ENCODE peak calls at places on chromosome 7, in six cellular contexts. One of them, this sample, is unnamed.

GRCh38 chr7:154372106-154372505 is 319.9 kb downstream of the DPP6 start:
- DNase-seq in brain microvascular endothelial cell: no peak
- DNase-seq in PC-3: no peak
- DNase-seq in thoracic aorta: no peak
- DNase-seq in neural progenitor cell: no peak
- DNase-seq in left ventricle myocardium inferior: no peak
- DNase-seq in this sample: no peak

GRCh38 chr7:100662377-100662776 is 6.1 kb upstream of the ACTL6B start:
- DNase-seq in thoracic aorta: no peak
- DNase-seq in brain microvascular endothelial cell: no peak
- DNase-seq in left ventricle myocardium inferior: no peak
- DNase-seq in PC-3: no peak
- DNase-seq in neural progenitor cell: no peak
- DNase-seq in this sample: no peak

GRCh38 chr7:741191-741671 is 14.2 kb upstream of the PRKAR1B start:
- DNase-seq in brain microvascular endothelial cell: no peak
- DNase-seq in PC-3: no peak
- DNase-seq in neural progenitor cell: no peak
- DNase-seq in left ventricle myocardium inferior: no peak
- DNase-seq in thoracic aorta: no peak
- DNase-seq in this sample: peak; percentile 10

GRCh38 chr7:83005410-83005809 is 157.3 kb downstream of the PCLO start:
- DNase-seq in thoracic aorta: no peak
- DNase-seq in left ventricle myocardium inferior: no peak
- DNase-seq in neural progenitor cell: peak; percentile 36
- DNase-seq in brain microvascular endothelial cell: no peak
- DNase-seq in PC-3: peak; percentile 60
- DNase-seq in this sample: no peak

GRCh38 chr7:112981966-112982365 is 104.7 kb downstream of the GPR85 start:
- DNase-seq in neural progenitor cell: no peak
- DNase-seq in thoracic aorta: no peak
- DNase-seq in PC-3: no peak
- DNase-seq in left ventricle myocardium inferior: no peak
- DNase-seq in brain microvascular endothelial cell: no peak
- DNase-seq in this sample: no peak

GRCh38 chr7:33399528-33400213 is 270.3 kb downstream of the BBS9 start:
- DNase-seq in left ventricle myocardium inferior: no peak
- DNase-seq in brain microvascular endothelial cell: no peak
- DNase-seq in thoracic aorta: no peak
- DNase-seq in neural progenitor cell: no peak
- DNase-seq in PC-3: no peak
- DNase-seq in this sample: no peak

GRCh38 chr7:132117181-132117580 is 459.1 kb downstream of the PLXNA4 start:
- DNase-seq in left ventricle myocardium inferior: no peak
- DNase-seq in brain microvascular endothelial cell: peak; percentile 40
- DNase-seq in PC-3: peak; percentile 74
- DNase-seq in neural progenitor cell: no peak
- DNase-seq in thoracic aorta: no peak
- DNase-seq in this sample: no peak

GRCh38 chr7:93575555-93576397 is 1.3 kb upstream of the CALCR start:
- DNase-seq in thoracic aorta: no peak
- DNase-seq in PC-3: no peak
- DNase-seq in neural progenitor cell: peak; percentile 44
- DNase-seq in brain microvascular endothelial cell: no peak
- DNase-seq in left ventricle myocardium inferior: no peak
- DNase-seq in this sample: no peak

GRCh38 chr7:64098-64521 is 128.3 kb upstream of the FAM20C start:
- DNase-seq in thoracic aorta: no peak
- DNase-seq in PC-3: peak; percentile 71
- DNase-seq in brain microvascular endothelial cell: peak; percentile 70
- DNase-seq in left ventricle myocardium inferior: peak; percentile 65
- DNase-seq in neural progenitor cell: peak; percentile 77
- DNase-seq in this sample: peak; percentile 70

DNA sequence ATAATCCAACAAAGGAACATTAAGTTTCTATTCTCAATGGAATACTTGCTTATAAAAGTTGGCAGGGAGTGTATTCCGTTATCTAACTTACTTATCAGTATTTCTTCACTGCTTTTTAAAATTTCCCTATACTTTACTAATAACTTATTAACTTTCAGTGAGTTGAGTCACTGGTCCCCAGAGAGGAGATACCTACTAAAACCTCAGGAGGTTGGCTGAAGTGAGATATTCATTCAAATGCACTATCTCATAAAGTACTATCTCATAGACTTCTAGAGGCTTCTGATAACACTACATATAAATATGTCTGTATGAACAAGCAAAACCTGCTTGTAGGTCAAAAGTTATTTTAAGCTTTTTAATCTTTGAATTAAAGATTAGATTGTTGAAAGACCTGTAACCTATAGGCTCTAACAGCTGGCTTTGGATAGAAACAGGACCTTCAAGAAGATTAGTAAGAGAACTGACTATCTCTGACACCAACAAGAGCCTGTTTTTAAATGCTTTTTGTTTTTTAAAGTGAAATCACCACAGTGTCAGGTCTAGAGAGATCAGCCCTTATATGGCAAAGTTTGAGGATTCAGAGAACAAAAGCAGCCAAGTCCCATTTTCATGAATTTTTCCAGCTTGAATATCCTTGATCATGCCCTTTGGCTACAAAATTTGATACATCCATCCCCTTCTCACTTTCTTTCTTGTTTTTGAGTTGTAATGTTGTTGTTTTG is 242.1 kb downstream of the ARL4A start:
- DNase-seq in brain microvascular endothelial cell: no peak
- DNase-seq in thoracic aorta: no peak
- DNase-seq in neural progenitor cell: no peak
- DNase-seq in PC-3: no peak
- DNase-seq in left ventricle myocardium inferior: no peak
- DNase-seq in this sample: no peak
- TF ChIP-seq CTCF in brain microvascular endothelial cell: no peak
- TF ChIP-seq CTCF in thoracic aorta: no peak
- TF ChIP-seq CTCF in neural progenitor cell: no peak
- TF ChIP-seq CTCF in PC-3: no peak
- TF ChIP-seq CTCF in left ventricle myocardium inferior: no peak
- TF ChIP-seq CTCF in this sample: no peak

DNA sequence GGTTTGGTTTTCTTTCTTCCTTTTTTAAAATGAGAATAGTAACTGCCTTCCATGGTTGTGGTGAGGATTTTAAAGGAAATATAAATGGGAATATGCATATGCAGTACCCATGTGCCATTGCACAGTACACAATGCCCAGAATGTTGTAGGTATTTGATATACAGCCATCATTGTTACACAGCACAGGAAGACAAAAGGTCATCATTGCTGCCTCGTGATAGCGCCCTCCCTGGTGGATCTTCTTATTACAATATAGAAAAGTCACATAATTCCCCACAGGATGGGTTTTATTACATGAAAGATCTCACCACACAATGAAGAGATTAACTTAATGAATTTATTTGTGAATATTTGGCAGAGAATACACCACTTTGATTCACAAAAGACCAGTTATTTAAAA is 76.5 kb downstream of the PPP1R17 start:
- DNase-seq in brain microvascular endothelial cell: no peak
- DNase-seq in PC-3: no peak
- DNase-seq in neural progenitor cell: no peak
- DNase-seq in thoracic aorta: no peak
- DNase-seq in left ventricle myocardium inferior: no peak
- DNase-seq in this sample: no peak
- TF ChIP-seq CTCF in brain microvascular endothelial cell: peak; percentile 47
- TF ChIP-seq CTCF in PC-3: peak; percentile 52
- TF ChIP-seq CTCF in neural progenitor cell: peak; percentile 56
- TF ChIP-seq CTCF in thoracic aorta: no peak
- TF ChIP-seq CTCF in left ventricle myocardium inferior: no peak
- TF ChIP-seq CTCF in this sample: peak; percentile 42

DNA sequence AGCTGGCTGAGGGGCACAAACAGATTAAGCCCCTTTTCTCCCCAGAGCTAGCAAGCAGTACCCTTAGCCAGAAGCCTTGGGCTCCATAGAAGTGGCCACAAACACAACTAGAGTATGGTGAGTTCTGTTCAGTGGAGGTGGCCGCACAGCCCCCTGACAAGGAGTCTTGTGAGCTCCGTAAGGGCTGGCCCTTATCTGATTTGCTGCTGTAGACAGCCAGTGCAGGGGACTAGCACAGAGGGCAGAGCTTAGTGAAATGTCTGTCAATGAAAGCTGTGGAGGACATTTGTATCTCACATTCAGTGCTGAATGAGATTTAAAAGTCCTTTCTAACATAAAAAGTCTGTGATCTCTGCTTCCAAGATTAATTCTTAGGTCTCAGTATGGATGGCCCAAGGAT is 137.3 kb downstream of the AUTS2 start:
- DNase-seq in brain microvascular endothelial cell: no peak
- DNase-seq in left ventricle myocardium inferior: no peak
- DNase-seq in PC-3: no peak
- DNase-seq in neural progenitor cell: peak; percentile 10
- DNase-seq in thoracic aorta: no peak
- DNase-seq in this sample: no peak
- TF ChIP-seq CTCF in brain microvascular endothelial cell: no peak
- TF ChIP-seq CTCF in left ventricle myocardium inferior: no peak
- TF ChIP-seq CTCF in PC-3: no peak
- TF ChIP-seq CTCF in neural progenitor cell: no peak
- TF ChIP-seq CTCF in thoracic aorta: no peak
- TF ChIP-seq CTCF in this sample: no peak

GRCh38 chr7:122095642-122096041 is 48.4 kb downstream of the AASS start:
- DNase-seq in PC-3: no peak
- DNase-seq in neural progenitor cell: no peak
- DNase-seq in brain microvascular endothelial cell: no peak
- DNase-seq in thoracic aorta: no peak
- DNase-seq in left ventricle myocardium inferior: no peak
- DNase-seq in this sample: no peak

DNA sequence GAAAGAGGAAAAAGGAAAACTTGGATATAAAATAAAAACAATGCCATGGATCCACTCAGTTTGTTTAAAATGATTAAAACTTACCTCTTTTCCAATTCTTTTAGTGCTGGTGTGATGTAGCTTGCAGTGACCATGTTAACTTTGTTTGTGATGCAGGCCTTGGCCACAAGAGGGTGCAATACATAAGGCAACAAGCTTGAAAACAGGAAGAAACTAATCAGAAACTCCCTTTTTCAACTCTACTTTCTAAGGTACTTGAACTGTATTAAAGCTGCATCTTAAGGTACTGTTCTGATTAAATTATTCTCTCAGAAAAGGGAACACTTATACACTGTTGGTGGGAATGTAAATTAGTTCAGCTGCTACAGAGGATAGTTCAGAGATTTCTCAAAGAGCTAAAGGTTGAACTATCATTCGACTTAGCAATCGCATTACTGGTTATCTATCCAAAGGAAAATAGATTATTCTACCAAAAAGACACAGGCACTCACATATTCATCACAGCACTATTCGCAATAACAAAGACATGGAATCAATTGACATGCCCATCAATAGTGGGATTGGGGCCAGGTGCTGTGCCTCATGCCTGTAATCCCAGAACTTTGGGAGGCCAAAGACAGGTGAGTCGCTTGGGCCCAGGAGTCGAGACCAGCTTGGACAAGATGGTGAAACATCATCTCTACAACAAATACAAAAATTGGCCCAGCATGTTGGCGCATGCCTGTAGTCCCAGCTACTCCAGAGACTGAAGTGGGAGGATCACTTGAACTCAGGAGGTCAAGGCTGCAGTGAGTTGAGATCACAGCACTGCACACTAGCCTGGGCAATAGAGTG is 50.9 kb downstream of the AASS start:
- DNase-seq in left ventricle myocardium inferior: peak; percentile 26
- DNase-seq in thoracic aorta: peak; percentile 9
- DNase-seq in PC-3: peak; percentile 71
- DNase-seq in brain microvascular endothelial cell: peak; percentile 83
- DNase-seq in neural progenitor cell: peak; percentile 72
- DNase-seq in this sample: peak; percentile 81
- TF ChIP-seq CTCF in left ventricle myocardium inferior: peak; percentile 90
- TF ChIP-seq CTCF in thoracic aorta: peak; percentile 68
- TF ChIP-seq CTCF in PC-3: peak; percentile 83
- TF ChIP-seq CTCF in brain microvascular endothelial cell: peak; percentile 93
- TF ChIP-seq CTCF in neural progenitor cell: peak; percentile 96
- TF ChIP-seq CTCF in this sample: peak; percentile 88

GRCh38 chr7:40186586-40186985 is 51.8 kb downstream of the SUGCT start:
- DNase-seq in PC-3: no peak
- DNase-seq in thoracic aorta: no peak
- DNase-seq in brain microvascular endothelial cell: no peak
- DNase-seq in left ventricle myocardium inferior: no peak
- DNase-seq in neural progenitor cell: no peak
- DNase-seq in this sample: no peak
- TF ChIP-seq CTCF in PC-3: peak; percentile 38
- TF ChIP-seq CTCF in thoracic aorta: no peak
- TF ChIP-seq CTCF in brain microvascular endothelial cell: peak; percentile 33
- TF ChIP-seq CTCF in left ventricle myocardium inferior: no peak
- TF ChIP-seq CTCF in neural progenitor cell: no peak
- TF ChIP-seq CTCF in this sample: peak; percentile 11

GRCh38 chr7:19066109-19066508 is 51.3 kb downstream of the TWIST1 start:
- DNase-seq in PC-3: no peak
- DNase-seq in thoracic aorta: no peak
- DNase-seq in neural progenitor cell: no peak
- DNase-seq in left ventricle myocardium inferior: no peak
- DNase-seq in brain microvascular endothelial cell: no peak
- DNase-seq in this sample: no peak

GRCh38 chr7:19069842-19070241 is 47.6 kb downstream of the TWIST1 start:
- DNase-seq in neural progenitor cell: peak; percentile 52
- DNase-seq in left ventricle myocardium inferior: no peak
- DNase-seq in PC-3: peak; percentile 42
- DNase-seq in brain microvascular endothelial cell: no peak
- DNase-seq in thoracic aorta: no peak
- DNase-seq in this sample: no peak
- TF ChIP-seq CTCF in neural progenitor cell: peak; percentile 51
- TF ChIP-seq CTCF in left ventricle myocardium inferior: no peak
- TF ChIP-seq CTCF in PC-3: peak; percentile 47
- TF ChIP-seq CTCF in brain microvascular endothelial cell: peak; percentile 35
- TF ChIP-seq CTCF in thoracic aorta: no peak
- TF ChIP-seq CTCF in this sample: no peak

DNA sequence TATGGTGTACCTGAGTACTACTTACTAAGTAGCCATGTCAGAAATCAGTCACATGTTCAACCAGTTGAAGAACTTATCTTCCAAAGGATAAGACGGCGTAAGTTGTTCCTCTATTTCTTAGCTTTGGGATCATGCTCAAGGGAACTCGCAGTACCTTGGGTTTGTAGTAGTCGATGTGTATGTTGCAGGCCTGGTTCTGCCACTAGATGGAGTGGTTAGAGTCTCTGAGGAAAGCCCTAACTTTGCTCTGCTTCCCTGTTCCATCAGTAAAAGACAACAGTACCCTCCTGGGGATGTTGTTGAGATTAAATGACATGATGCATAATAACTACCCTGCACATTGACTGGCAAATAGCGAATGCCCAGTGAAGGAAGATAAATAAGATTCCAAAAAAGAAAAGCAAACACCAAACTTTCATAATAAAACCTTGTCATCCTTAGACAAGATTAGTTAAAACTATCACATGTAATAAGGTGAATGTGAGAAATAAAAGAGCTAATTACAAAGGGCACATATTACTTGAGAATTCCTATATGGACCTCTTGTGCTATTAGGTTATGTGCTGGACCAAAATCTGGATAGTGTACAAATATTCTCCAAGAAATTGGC is 165.9 kb downstream of the ABCA13 start:
- DNase-seq in thoracic aorta: no peak
- DNase-seq in neural progenitor cell: peak; percentile 59
- DNase-seq in PC-3: peak; percentile 68
- DNase-seq in brain microvascular endothelial cell: peak; percentile 39
- DNase-seq in left ventricle myocardium inferior: no peak
- DNase-seq in this sample: peak; percentile 33
- TF ChIP-seq CTCF in thoracic aorta: no peak
- TF ChIP-seq CTCF in neural progenitor cell: peak; percentile 71
- TF ChIP-seq CTCF in PC-3: peak; percentile 90
- TF ChIP-seq CTCF in brain microvascular endothelial cell: peak; percentile 89
- TF ChIP-seq CTCF in left ventricle myocardium inferior: peak; percentile 51
- TF ChIP-seq CTCF in this sample: peak; percentile 46

GRCh38 chr7:23450518-23450917 is 19.8 kb downstream of the IGF2BP3 start:
- DNase-seq in left ventricle myocardium inferior: no peak
- DNase-seq in brain microvascular endothelial cell: no peak
- DNase-seq in PC-3: no peak
- DNase-seq in thoracic aorta: no peak
- DNase-seq in neural progenitor cell: no peak
- DNase-seq in this sample: no peak
- TF ChIP-seq CTCF in left ventricle myocardium inferior: no peak
- TF ChIP-seq CTCF in brain microvascular endothelial cell: no peak
- TF ChIP-seq CTCF in PC-3: no peak
- TF ChIP-seq CTCF in thoracic aorta: no peak
- TF ChIP-seq CTCF in neural progenitor cell: no peak
- TF ChIP-seq CTCF in this sample: no peak